ENCODE peak calls at places on chromosomes 1 and 21, in six cellular contexts. G is CD8-positive, alpha-beta T cell; K is transverse colon; U is HCEC 1CT; Y is AG10803; W is choroid plexus epithelial cell. E is an unnamed sample.

GRCh38 chr1:247456024-247456423 is 1.9 kb downstream of the OR2B11 start:
- DNase-seq in G (no peak), K (no peak), U (no peak), Y (no peak), W (no peak), E (no peak)

GRCh38 chr1:211648336-211648735 is 27.1 kb downstream of the NEK2 start:
- DNase-seq in G (no peak), K (peak; percentile 58), U (peak; percentile 15), Y (no peak), W (peak; percentile 73), E (peak; percentile 29)

GRCh38 chr1:33821291-33821690 is 42.6 kb upstream of the HMGB4 start:
- DNase-seq in G (no peak), K (no peak), U (no peak), Y (no peak), W (no peak), E (no peak)

GRCh38 chr1:243477676-243478075 is 221.8 kb downstream of the SDCCAG8 start:
- DNase-seq in G (no peak), K (no peak), U (no peak), Y (peak; percentile 45), W (no peak), E (no peak)

GRCh38 chr1:24111264-24111997 is 504 bp downstream of the MYOM3 start:
- DNase-seq in G (no peak), K (no peak), U (no peak), Y (peak; percentile 32), W (no peak), E (no peak)

GRCh38 chr1:104953555-104953954 is 1203.9 kb downstream of the AMY1C start:
- DNase-seq in G (no peak), K (no peak), U (no peak), Y (no peak), W (no peak), E (no peak)

GRCh38 chr1:27668808-27669723 is 2.9 kb downstream of the IFI6 start:
- DNase-seq in G (peak; percentile 93), K (peak; percentile 89), U (peak; percentile 46), Y (peak; percentile 52), W (peak; percentile 67), E (peak; percentile 81)

GRCh38 chr1:203592728-203593127 is 33.9 kb upstream of the ATP2B4 start:
- DNase-seq in G (no peak), K (no peak), U (peak; percentile 61), Y (peak; percentile 74), W (peak; percentile 77), E (no peak)

GRCh38 chr1:61449410-61449809 is 275.5 kb downstream of the TM2D1 start:
- DNase-seq in G (no peak), K (no peak), U (no peak), Y (no peak), W (no peak), E (no peak)

GRCh38 chr1:154237880-154238506 is 17.2 kb downstream of the UBAP2L start:
- DNase-seq in G (no peak), K (no peak), U (no peak), Y (no peak), W (no peak), E (no peak)

GRCh38 chr1:237139732-237140131 is 97.7 kb downstream of the RYR2 start:
- DNase-seq in G (no peak), K (no peak), U (no peak), Y (no peak), W (no peak), E (no peak)

GRCh38 chr1:160756617-160757206 is 17.7 kb downstream of the SLAMF7 start:
- DNase-seq in G (no peak), K (no peak), U (no peak), Y (no peak), W (no peak), E (no peak)

GRCh38 chr21:28761709-28762356 is 230.8 kb downstream of the LTN1 start:
- DNase-seq in G (no peak), K (no peak), U (no peak), Y (peak; percentile 57), W (peak; percentile 59), E (no peak)

GRCh38 chr1:228289996-228290881 is 82.4 kb downstream of the OBSCN start:
- DNase-seq in G (no peak), K (no peak), U (no peak), Y (no peak), W (no peak), E (no peak)

GRCh38 chr1:11481019-11481418 is 2.1 kb downstream of the DISP3 start:
- DNase-seq in G (no peak), K (no peak), U (no peak), Y (no peak), W (no peak), E (no peak)

GRCh38 chr1:224377676-224378006 is 21.0 kb downstream of the CNIH4 start:
- DNase-seq in G (no peak), K (no peak), U (peak; percentile 72), Y (peak; percentile 15), W (peak; percentile 87), E (no peak)